ENCODE peak calls at places on chromosome 6, in four cellular contexts. One of them, this sample, is unnamed.
A peak's percentile ranks its signal among the peaks of the same experiment; 100 is the strongest.

GRCh38 chr6:159871911-159872310 is 18.9 kb upstream of the MAS1 start:
- DNase-seq in Right ventricle myocardium superior: no peak
- DNase-seq in psoas muscle: no peak
- DNase-seq in stimulated activated CD8-positive, alpha-beta memory T cell treated with anti-CD3 and anti-CD28 coated beads, Interleukin-2, amount 100 ng/mL, for 1 hour: no peak
- DNase-seq in this sample: no peak

GRCh38 chr6:158115102-158115501 is 53.0 kb downstream of the SERAC1 start:
- DNase-seq in psoas muscle: no peak
- DNase-seq in Right ventricle myocardium superior: no peak
- DNase-seq in stimulated activated CD8-positive, alpha-beta memory T cell treated with anti-CD3 and anti-CD28 coated beads, Interleukin-2, amount 100 ng/mL, for 1 hour: no peak
- DNase-seq in this sample: no peak

GRCh38 chr6:112780498-112781096 is 433.5 kb downstream of the RFPL4B start:
- DNase-seq in Right ventricle myocardium superior: peak; percentile 45
- DNase-seq in stimulated activated CD8-positive, alpha-beta memory T cell treated with anti-CD3 and anti-CD28 coated beads, Interleukin-2, amount 100 ng/mL, for 1 hour: no peak
- DNase-seq in psoas muscle: peak; percentile 48
- DNase-seq in this sample: no peak

GRCh38 chr6:27768556-27768955 is 143.6 kb downstream of the OR2B2 start:
- DNase-seq in stimulated activated CD8-positive, alpha-beta memory T cell treated with anti-CD3 and anti-CD28 coated beads, Interleukin-2, amount 100 ng/mL, for 1 hour: no peak
- DNase-seq in psoas muscle: no peak
- DNase-seq in Right ventricle myocardium superior: no peak
- DNase-seq in this sample: no peak

GRCh38 chr6:33863723-33864440 is 60.1 kb upstream of the MLN start:
- DNase-seq in Right ventricle myocardium superior: no peak
- DNase-seq in psoas muscle: no peak
- DNase-seq in stimulated activated CD8-positive, alpha-beta memory T cell treated with anti-CD3 and anti-CD28 coated beads, Interleukin-2, amount 100 ng/mL, for 1 hour: no peak
- DNase-seq in this sample: no peak

GRCh38 chr6:68159433-68159832 is 475.6 kb upstream of the ADGRB3 start:
- DNase-seq in psoas muscle: no peak
- DNase-seq in Right ventricle myocardium superior: no peak
- DNase-seq in stimulated activated CD8-positive, alpha-beta memory T cell treated with anti-CD3 and anti-CD28 coated beads, Interleukin-2, amount 100 ng/mL, for 1 hour: no peak
- DNase-seq in this sample: no peak

GRCh38 chr6:146950351-146950835 is 253.8 kb upstream of the STXBP5 start:
- DNase-seq in stimulated activated CD8-positive, alpha-beta memory T cell treated with anti-CD3 and anti-CD28 coated beads, Interleukin-2, amount 100 ng/mL, for 1 hour: no peak
- DNase-seq in psoas muscle: no peak
- DNase-seq in Right ventricle myocardium superior: no peak
- DNase-seq in this sample: no peak

GRCh38 chr6:3766219-3766618 is 14.7 kb upstream of the PXDC1 start:
- DNase-seq in psoas muscle: no peak
- DNase-seq in stimulated activated CD8-positive, alpha-beta memory T cell treated with anti-CD3 and anti-CD28 coated beads, Interleukin-2, amount 100 ng/mL, for 1 hour: no peak
- DNase-seq in Right ventricle myocardium superior: no peak
- DNase-seq in this sample: no peak

GRCh38 chr6:115064680-115065079 is 721.9 kb upstream of the HS3ST5 start:
- DNase-seq in Right ventricle myocardium superior: no peak
- DNase-seq in psoas muscle: no peak
- DNase-seq in stimulated activated CD8-positive, alpha-beta memory T cell treated with anti-CD3 and anti-CD28 coated beads, Interleukin-2, amount 100 ng/mL, for 1 hour: no peak
- DNase-seq in this sample: no peak

GRCh38 chr6:133890941-133891813 is 2.3 kb downstream of the TCF21 start:
- DNase-seq in Right ventricle myocardium superior: peak; percentile 65
- DNase-seq in stimulated activated CD8-positive, alpha-beta memory T cell treated with anti-CD3 and anti-CD28 coated beads, Interleukin-2, amount 100 ng/mL, for 1 hour: no peak
- DNase-seq in psoas muscle: no peak
- DNase-seq in this sample: no peak

GRCh38 chr6:7758456-7758855 is 32.6 kb downstream of the BMP6 start:
- DNase-seq in psoas muscle: peak; percentile 61
- DNase-seq in stimulated activated CD8-positive, alpha-beta memory T cell treated with anti-CD3 and anti-CD28 coated beads, Interleukin-2, amount 100 ng/mL, for 1 hour: no peak
- DNase-seq in Right ventricle myocardium superior: peak; percentile 48
- DNase-seq in this sample: no peak

GRCh38 chr6:64217721-64218603 is 582.4 kb downstream of the PHF3 start:
- DNase-seq in Right ventricle myocardium superior: no peak
- DNase-seq in psoas muscle: no peak
- DNase-seq in stimulated activated CD8-positive, alpha-beta memory T cell treated with anti-CD3 and anti-CD28 coated beads, Interleukin-2, amount 100 ng/mL, for 1 hour: no peak
- DNase-seq in this sample: no peak

GRCh38 chr6:144019929-144020328 is 11.9 kb upstream of the PLAGL1 start:
- DNase-seq in Right ventricle myocardium superior: no peak
- DNase-seq in stimulated activated CD8-positive, alpha-beta memory T cell treated with anti-CD3 and anti-CD28 coated beads, Interleukin-2, amount 100 ng/mL, for 1 hour: no peak
- DNase-seq in psoas muscle: no peak
- DNase-seq in this sample: no peak

GRCh38 chr6:45677381-45677992 is 299.8 kb upstream of the SUPT3H start:
- DNase-seq in stimulated activated CD8-positive, alpha-beta memory T cell treated with anti-CD3 and anti-CD28 coated beads, Interleukin-2, amount 100 ng/mL, for 1 hour: no peak
- DNase-seq in psoas muscle: no peak
- DNase-seq in Right ventricle myocardium superior: peak; percentile 60
- DNase-seq in this sample: no peak

GRCh38 chr6:98308564-98308963 is 525.8 kb upstream of the POU3F2 start:
- DNase-seq in Right ventricle myocardium superior: no peak
- DNase-seq in stimulated activated CD8-positive, alpha-beta memory T cell treated with anti-CD3 and anti-CD28 coated beads, Interleukin-2, amount 100 ng/mL, for 1 hour: no peak
- DNase-seq in psoas muscle: peak; percentile 22
- DNase-seq in this sample: no peak

GRCh38 chr6:160978141-160978926 is 13.2 kb upstream of the MAP3K4 start:
- DNase-seq in stimulated activated CD8-positive, alpha-beta memory T cell treated with anti-CD3 and anti-CD28 coated beads, Interleukin-2, amount 100 ng/mL, for 1 hour: no peak
- DNase-seq in psoas muscle: no peak
- DNase-seq in Right ventricle myocardium superior: no peak
- DNase-seq in this sample: no peak

GRCh38 chr6:49764571-49765236 is 20.5 kb upstream of the CRISP3 start:
- DNase-seq in psoas muscle: no peak
- DNase-seq in Right ventricle myocardium superior: no peak
- DNase-seq in stimulated activated CD8-positive, alpha-beta memory T cell treated with anti-CD3 and anti-CD28 coated beads, Interleukin-2, amount 100 ng/mL, for 1 hour: no peak
- DNase-seq in this sample: no peak

GRCh38 chr6:111482959-111483735 is at the start of gene REV3L:
- DNase-seq in Right ventricle myocardium superior: peak; percentile 90
- DNase-seq in psoas muscle: peak; percentile 93
- DNase-seq in stimulated activated CD8-positive, alpha-beta memory T cell treated with anti-CD3 and anti-CD28 coated beads, Interleukin-2, amount 100 ng/mL, for 1 hour: peak; percentile 66
- DNase-seq in this sample: peak; percentile 66

GRCh38 chr6:153208706-153209105 is 77.6 kb upstream of the RGS17 start:
- DNase-seq in Right ventricle myocardium superior: peak; percentile 46
- DNase-seq in stimulated activated CD8-positive, alpha-beta memory T cell treated with anti-CD3 and anti-CD28 coated beads, Interleukin-2, amount 100 ng/mL, for 1 hour: no peak
- DNase-seq in psoas muscle: no peak
- DNase-seq in this sample: no peak

GRCh38 chr6:106666290-106667021 is 37.1 kb downstream of the QRSL1 start:
- DNase-seq in Right ventricle myocardium superior: no peak
- DNase-seq in psoas muscle: no peak
- DNase-seq in stimulated activated CD8-positive, alpha-beta memory T cell treated with anti-CD3 and anti-CD28 coated beads, Interleukin-2, amount 100 ng/mL, for 1 hour: no peak
- DNase-seq in this sample: no peak

GRCh38 chr6:125658125-125658524 is 91.3 kb upstream of the HEY2 start:
- DNase-seq in Right ventricle myocardium superior: no peak
- DNase-seq in psoas muscle: no peak
- DNase-seq in stimulated activated CD8-positive, alpha-beta memory T cell treated with anti-CD3 and anti-CD28 coated beads, Interleukin-2, amount 100 ng/mL, for 1 hour: no peak
- DNase-seq in this sample: no peak

GRCh38 chr6:52649521-52649920 is 21.4 kb upstream of the TMEM14A start:
- DNase-seq in Right ventricle myocardium superior: no peak
- DNase-seq in stimulated activated CD8-positive, alpha-beta memory T cell treated with anti-CD3 and anti-CD28 coated beads, Interleukin-2, amount 100 ng/mL, for 1 hour: no peak
- DNase-seq in psoas muscle: no peak
- DNase-seq in this sample: no peak

GRCh38 chr6:150528648-150529285 is 70.9 kb upstream of the PLEKHG1 start:
- DNase-seq in psoas muscle: peak; percentile 56
- DNase-seq in stimulated activated CD8-positive, alpha-beta memory T cell treated with anti-CD3 and anti-CD28 coated beads, Interleukin-2, amount 100 ng/mL, for 1 hour: no peak
- DNase-seq in Right ventricle myocardium superior: peak; percentile 67
- DNase-seq in this sample: no peak

GRCh38 chr6:169224185-169224695 is 29.4 kb downstream of the THBS2 start:
- DNase-seq in Right ventricle myocardium superior: no peak
- DNase-seq in psoas muscle: no peak
- DNase-seq in stimulated activated CD8-positive, alpha-beta memory T cell treated with anti-CD3 and anti-CD28 coated beads, Interleukin-2, amount 100 ng/mL, for 1 hour: no peak
- DNase-seq in this sample: no peak

GRCh38 chr6:85436408-85436807 is 13.5 kb upstream of the NT5E start:
- DNase-seq in psoas muscle: no peak
- DNase-seq in Right ventricle myocardium superior: no peak
- DNase-seq in stimulated activated CD8-positive, alpha-beta memory T cell treated with anti-CD3 and anti-CD28 coated beads, Interleukin-2, amount 100 ng/mL, for 1 hour: no peak
- DNase-seq in this sample: no peak